ENCODE peak calls at places on chromosomes 4 and X, in seven cellular contexts. Y, O, F, N, W, T and J are unnamed samples.

GRCh38 chrX:23185951-23186350 is 148.7 kb upstream of the PTCHD1 start:
- DNase-seq in Y (no peak), O (no peak), F (no peak), N (no peak), W (no peak), T (no peak), J (no peak)

GRCh38 chr4:48129307-48130014 is 4.6 kb downstream of the TXK start:
- DNase-seq in Y (no peak), O (no peak), F (no peak), N (peak; percentile 34), W (no peak), T (no peak), J (peak; percentile 7)

GRCh38 chrX:1903380-1903935 is 288.6 kb downstream of the ASMT start:
- DNase-seq in Y (no peak), O (no peak), F (peak; percentile 63), N (peak; percentile 45), W (peak; percentile 66), T (no peak), J (peak; percentile 91)

GRCh38 chr4:139633661-139634060 is 32.0 kb upstream of the MGST2 start:
- DNase-seq in Y (no peak), O (peak; percentile 62), F (no peak), N (peak; percentile 47), W (no peak), T (no peak), J (peak; percentile 42)

GRCh38 chrX:15988661-15989603 is 134.3 kb upstream of the AP1S2 start:
- DNase-seq in Y (no peak), O (no peak), F (no peak), N (peak; percentile 71), W (peak; percentile 63), T (no peak), J (peak; percentile 2)

GRCh38 chr4:74608151-74608949 is 163.4 kb downstream of the AREG start:
- DNase-seq in Y (no peak), O (no peak), F (no peak), N (peak; percentile 64), W (no peak), T (no peak), J (peak; percentile 86)

GRCh38 chr4:185717018-185717726 is 94.8 kb downstream of the SORBS2 start:
- DNase-seq in Y (no peak), O (no peak), F (no peak), N (no peak), W (no peak), T (no peak), J (no peak)

GRCh38 chr4:155569960-155570515 is 96.6 kb upstream of the GUCY1A1 start:
- DNase-seq in Y (no peak), O (no peak), F (no peak), N (peak; percentile 47), W (no peak), T (no peak), J (no peak)

GRCh38 chrX:10414872-10415703 is 205.3 kb downstream of the MID1 start:
- DNase-seq in Y (no peak), O (no peak), F (no peak), N (peak; percentile 49), W (no peak), T (no peak), J (no peak)

GRCh38 chrX:17597836-17598434 is 139.4 kb upstream of the SCML1 start:
- DNase-seq in Y (peak; percentile 64), O (no peak), F (no peak), N (no peak), W (no peak), T (no peak), J (no peak)

GRCh38 chr4:142701017-142701416 is 145.1 kb downstream of the INPP4B start:
- DNase-seq in Y (no peak), O (no peak), F (no peak), N (no peak), W (no peak), T (no peak), J (no peak)